ENCODE peak calls at places on chromosomes 2 and 18, in four cellular contexts. Z, R, L and A are unnamed samples.

GRCh38 chr2:69453475-69454129 is 16.4 kb upstream of the NFU1 start:
- DNase-seq in R (no peak), Z (no peak), L (no peak), A (no peak)

GRCh38 chr2:100106460-100106859 is 35.9 kb downstream of the AFF3 start:
- DNase-seq in Z (no peak), L (no peak), R (no peak), A (no peak)

GRCh38 chr18:47658498-47658897 is 272.0 kb downstream of the SMAD2 start:
- DNase-seq in L (no peak), Z (no peak), R (no peak), A (no peak)

GRCh38 chr2:56380861-56381260 is 197.1 kb downstream of the CCDC85A start:
- DNase-seq in L (no peak), Z (no peak), R (no peak), A (no peak)

GRCh38 chr18:32310119-32310518 is 120.3 kb downstream of the MEP1B start:
- DNase-seq in Z (peak), L (no peak), R (peak), A (no peak)

GRCh38 chr18:58225101-58225500 is 181.1 kb downstream of the NEDD4L start:
- DNase-seq in Z (no peak), L (no peak), R (no peak), A (no peak)

GRCh38 chr2:109213646-109214417 is 84.8 kb downstream of the SH3RF3 start:
- DNase-seq in R (peak), L (no peak), Z (peak), A (peak)

GRCh38 chr2:119766944-119767343 is 7.2 kb downstream of the PTPN4 start:
- DNase-seq in L (peak), R (no peak), Z (no peak), A (no peak)

GRCh38 chr2:20478961-20479360 is 32.1 kb downstream of the RHOB start:
- DNase-seq in Z (no peak), L (no peak), R (no peak), A (no peak)

GRCh38 chr2:126935774-126936173 is 37.1 kb downstream of the TEX51 start:
- DNase-seq in Z (no peak), R (no peak), L (no peak), A (no peak)

GRCh38 chr2:103773884-103774283 is 1012.1 kb downstream of the TMEM182 start:
- DNase-seq in L (no peak), R (peak), Z (no peak), A (peak)

GRCh38 chr18:13612111-13612997 is 114.0 kb downstream of the FAM210A start:
- DNase-seq in Z (no peak), R (no peak), L (no peak), A (no peak)

GRCh38 chr18:74186661-74187060 is 38.3 kb downstream of the TIMM21 start:
- DNase-seq in L (no peak), R (no peak), Z (no peak), A (no peak)

GRCh38 chr2:64192570-64193192 is 48.5 kb upstream of the PELI1 start:
- DNase-seq in L (no peak), R (no peak), Z (no peak), A (no peak)

GRCh38 chr2:158489366-158490112 is 32.8 kb downstream of the PKP4 start:
- DNase-seq in Z (no peak), R (no peak), L (no peak), A (no peak)
- TF ChIP-seq CTCF in Z (peak), R (no peak), L (no peak), A (no peak)

GRCh38 chr2:102138331-102138730 is 4.2 kb upstream of the IL1R1 start:
- DNase-seq in L (no peak), Z (no peak), R (no peak), A (no peak)
- TF ChIP-seq CTCF in L (no peak), Z (no peak), R (no peak), A (no peak)

GRCh38 chr18:63949068-63949737 is at the start of gene HMSD:
- DNase-seq in Z (peak), R (peak), L (peak), A (no peak)

GRCh38 chr18:63947051-63947790 is 1.9 kb upstream of the HMSD start:
- DNase-seq in R (no peak), L (no peak), Z (no peak), A (no peak)

GRCh38 chr18:63956755-63957154 is 7.7 kb downstream of the HMSD start:
- DNase-seq in L (no peak), R (no peak), Z (no peak), A (no peak)

GRCh38 chr18:63953811-63954210 is 4.7 kb downstream of the HMSD start:
- DNase-seq in R (no peak), Z (no peak), L (no peak), A (no peak)

DNA sequence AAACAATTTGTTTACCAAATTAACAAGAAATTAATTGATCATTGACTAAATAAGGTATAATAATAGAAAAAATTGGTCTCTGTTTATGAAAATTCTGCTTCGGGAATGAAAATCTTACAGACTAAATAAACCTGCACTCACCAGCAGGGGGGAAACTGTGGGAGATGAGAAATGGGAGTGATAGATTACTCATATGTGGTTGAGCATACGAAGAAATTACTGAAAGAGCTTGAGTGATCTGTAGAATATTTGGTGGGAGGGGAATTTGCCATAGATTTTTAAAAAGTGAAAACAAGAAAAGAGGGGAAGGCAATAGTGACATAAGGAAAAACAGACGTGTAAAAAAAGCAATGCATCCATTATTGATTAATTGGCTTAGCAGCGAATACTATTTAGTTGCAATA is 2.2 kb downstream of the HMSD start:
- DNase-seq in R (peak), Z (peak), L (no peak), A (no peak)
- TF ChIP-seq CTCF in R (peak), Z (peak), L (no peak), A (peak)

DNA sequence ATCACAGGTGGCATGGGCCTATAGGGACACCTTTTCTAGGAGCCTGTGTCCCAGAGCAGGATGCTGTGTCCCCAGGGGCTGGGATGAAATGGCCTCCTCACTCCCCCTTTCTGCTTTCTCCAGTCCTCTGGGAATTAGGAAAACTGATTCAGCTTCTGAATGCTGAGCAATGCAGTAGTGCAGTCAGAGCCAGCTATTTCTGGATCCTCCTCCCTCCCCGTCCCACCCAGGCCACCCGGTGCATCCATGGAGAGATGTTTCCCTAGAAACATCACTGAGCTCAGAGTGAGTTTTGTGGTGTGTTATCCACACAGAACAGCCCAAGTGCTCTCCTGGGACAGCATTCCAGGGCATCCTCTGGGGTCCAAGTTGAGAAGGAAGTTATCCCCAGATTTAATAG is 125.5 kb downstream of the LOXHD1 start:
- DNase-seq in Z (no peak), L (no peak), R (no peak), A (no peak)
- TF ChIP-seq CTCF in Z (no peak), L (no peak), R (no peak), A (no peak)

GRCh38 chr2:88811238-88811637 is 119.8 kb downstream of the RPIA start:
- DNase-seq in R (no peak), Z (no peak), L (no peak), A (no peak)

GRCh38 chr2:88811681-88812080 is 120.2 kb downstream of the RPIA start:
- DNase-seq in R (no peak), Z (no peak), L (no peak), A (no peak)

GRCh38 chr2:88810488-88810887 is 119.0 kb downstream of the RPIA start:
- DNase-seq in Z (no peak), L (no peak), R (no peak), A (no peak)

GRCh38 chr2:88815243-88816096 is 124.0 kb downstream of the RPIA start:
- DNase-seq in R (no peak), Z (no peak), L (no peak), A (no peak)

DNA sequence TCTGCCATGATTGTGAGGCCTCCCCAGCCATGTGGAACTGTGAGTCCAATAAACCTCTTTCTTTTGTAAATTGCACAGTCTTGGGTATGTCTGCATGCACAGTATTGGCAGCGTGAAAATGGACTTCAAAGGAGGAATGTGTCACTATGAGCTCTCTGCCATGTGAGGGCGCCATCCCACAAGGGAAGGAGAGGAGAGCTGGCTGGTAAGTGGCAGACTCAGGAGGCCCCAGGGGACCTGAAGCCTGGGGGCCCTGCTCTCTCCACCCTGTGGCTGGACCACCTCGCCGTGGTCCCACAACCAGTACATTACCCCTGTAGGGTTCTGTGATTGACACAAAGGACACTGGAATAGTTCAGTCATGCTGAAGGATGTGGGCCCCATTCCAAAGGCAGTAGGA is 122.1 kb downstream of the RPIA start:
- DNase-seq in Z (no peak), R (no peak), L (no peak), A (no peak)
- TF ChIP-seq CTCF in Z (no peak), R (no peak), L (no peak), A (no peak)

DNA sequence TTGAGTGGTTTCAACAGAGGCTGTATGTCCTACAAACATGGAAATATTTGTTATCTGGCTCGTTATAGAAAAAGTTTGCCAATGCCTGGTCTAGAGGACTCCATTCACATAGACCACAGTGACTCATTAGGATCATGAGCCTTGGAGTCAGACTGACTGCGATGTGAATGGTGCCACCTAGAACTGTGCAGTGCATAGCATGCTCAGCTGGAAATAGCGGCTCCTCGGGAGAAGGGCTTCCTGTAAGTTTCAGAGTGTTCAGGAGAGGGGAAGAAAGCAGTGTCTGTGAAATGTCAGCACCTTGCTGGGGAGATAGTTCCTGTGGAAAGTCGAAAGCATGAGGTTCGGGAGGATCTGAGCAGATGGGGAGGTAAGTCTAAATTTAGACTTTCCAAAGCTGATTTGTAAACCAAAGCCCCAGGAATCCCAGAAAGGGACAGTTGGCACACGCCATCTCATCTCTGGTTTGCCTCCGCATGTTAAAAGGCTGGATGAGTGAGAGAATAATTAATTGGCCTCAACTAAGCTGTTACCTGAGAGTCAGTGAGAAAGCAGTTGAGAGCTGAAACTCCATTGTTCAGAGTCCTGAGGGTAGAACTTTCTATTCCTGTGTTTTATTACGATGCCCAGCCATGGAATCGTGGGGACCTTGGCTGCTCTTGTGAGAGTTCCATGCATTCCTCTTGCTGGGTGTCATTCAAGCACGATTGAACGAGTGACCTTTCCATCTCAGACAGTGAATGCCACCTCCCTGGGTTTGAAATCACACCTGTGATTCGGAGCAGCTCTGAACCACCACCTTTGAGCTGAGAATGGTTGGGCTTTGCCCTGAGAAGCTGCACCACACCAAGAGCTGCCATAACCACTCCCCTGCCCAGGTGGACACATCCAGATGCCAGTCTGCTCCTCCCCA is 99.5 kb downstream of the MAPK4 start:
- DNase-seq in R (no peak), L (peak), Z (peak), A (peak)
- TF ChIP-seq CTCF in R (no peak), L (no peak), Z (no peak), A (peak)

GRCh38 chr18:77116201-77117080 is 16.1 kb downstream of the MBP start:
- DNase-seq in Z (no peak), R (no peak), L (no peak), A (no peak)

GRCh38 chr18:77113361-77114069 is 19.1 kb downstream of the MBP start:
- DNase-seq in L (no peak), R (no peak), Z (no peak), A (no peak)

GRCh38 chr18:77114070-77114563 is 18.5 kb downstream of the MBP start:
- DNase-seq in R (no peak), Z (no peak), L (no peak), A (no peak)

GRCh38 chr18:77115461-77115907 is 17.1 kb downstream of the MBP start:
- DNase-seq in L (no peak), R (no peak), Z (no peak), A (no peak)

DNA sequence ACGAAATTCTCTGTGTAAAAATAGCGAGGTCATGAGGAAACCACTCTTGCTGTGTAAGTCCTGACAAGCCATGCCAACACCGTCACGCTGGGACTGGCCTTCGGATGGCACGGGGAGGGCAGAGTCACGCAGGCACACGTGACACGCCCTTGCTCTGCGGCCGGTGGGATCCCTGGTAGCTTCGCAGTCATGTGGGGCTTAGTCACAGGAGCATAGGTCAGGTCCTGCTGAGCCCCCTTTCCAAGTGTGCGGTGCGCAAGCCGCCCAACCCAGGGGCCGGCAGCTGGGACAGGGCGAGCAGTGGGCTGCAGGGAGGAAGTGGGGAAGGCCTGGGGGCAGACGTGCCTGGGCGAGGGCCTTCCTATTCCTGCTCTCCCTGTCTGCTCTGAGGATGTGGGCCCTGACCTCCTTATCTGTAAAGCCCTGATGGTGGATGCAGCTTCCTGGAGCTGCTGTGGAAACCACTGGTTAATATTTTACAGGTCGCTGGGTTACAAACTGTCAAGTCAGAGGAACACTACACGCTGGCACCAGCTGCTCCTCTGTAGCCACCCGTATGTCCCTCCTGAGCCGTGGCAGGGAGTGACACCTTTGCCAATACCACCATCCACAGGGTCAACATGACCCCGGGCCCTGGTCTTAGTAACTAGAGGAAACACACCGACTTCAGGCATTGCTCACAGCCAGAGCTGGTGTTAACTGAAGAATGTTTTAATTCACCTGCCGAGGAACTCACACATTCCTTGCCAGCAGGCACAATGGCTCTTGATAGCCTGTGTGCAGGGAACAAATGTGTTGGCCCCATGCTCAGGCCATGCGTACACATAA is 17.8 kb downstream of the MBP start:
- DNase-seq in L (peak), Z (peak), R (peak), A (peak)
- TF ChIP-seq CTCF in L (no peak), Z (no peak), R (no peak), A (no peak)

GRCh38 chr18:68176901-68177300 is 538.0 kb downstream of the TMX3 start:
- DNase-seq in Z (no peak), R (peak), L (no peak), A (no peak)

GRCh38 chr18:68177807-68178702 is 536.9 kb downstream of the TMX3 start:
- DNase-seq in Z (peak), L (no peak), R (peak), A (peak)

GRCh38 chr18:68172842-68173549 is 541.9 kb downstream of the TMX3 start:
- DNase-seq in L (no peak), Z (no peak), R (no peak), A (no peak)
- TF ChIP-seq CTCF in L (no peak), Z (peak), R (no peak), A (no peak)